ENCODE peak calls at places on chromosomes 2 and 18, in five cellular contexts. One of them, this sample, is unnamed.

GRCh38 chr18:27581261-27581904 is 396.3 kb upstream of the CHST9 start:
- DNase-seq in AG04449: no peak
- DNase-seq in NCI-H82: no peak
- DNase-seq in choroid plexus epithelial cell: peak; percentile 76
- DNase-seq in aorta: no peak
- DNase-seq in this sample: no peak

GRCh38 chr18:70332694-70333093 is 43.8 kb downstream of the SOCS6 start:
- DNase-seq in AG04449: peak; percentile 33
- DNase-seq in NCI-H82: no peak
- DNase-seq in choroid plexus epithelial cell: peak; percentile 45
- DNase-seq in aorta: no peak
- DNase-seq in this sample: no peak

GRCh38 chr2:203438528-203438927 is 96.6 kb downstream of the RAPH1 start:
- DNase-seq in NCI-H82: no peak
- DNase-seq in AG04449: no peak
- DNase-seq in choroid plexus epithelial cell: peak; percentile 27
- DNase-seq in aorta: no peak
- DNase-seq in this sample: no peak

GRCh38 chr2:201642579-201643215 is 606 bp downstream of the TMEM237 start:
- DNase-seq in aorta: peak; percentile 88
- DNase-seq in NCI-H82: peak; percentile 92
- DNase-seq in choroid plexus epithelial cell: peak; percentile 76
- DNase-seq in AG04449: no peak
- DNase-seq in this sample: peak; percentile 87

GRCh38 chr2:167293172-167293781 is 405.0 kb downstream of the XIRP2 start:
- DNase-seq in choroid plexus epithelial cell: peak; percentile 50
- DNase-seq in aorta: peak; percentile 45
- DNase-seq in AG04449: no peak
- DNase-seq in NCI-H82: peak; percentile 67
- DNase-seq in this sample: peak; percentile 33

GRCh38 chr2:157792345-157793052 is 83.6 kb downstream of the ACVR1 start:
- DNase-seq in AG04449: peak; percentile 54
- DNase-seq in NCI-H82: no peak
- DNase-seq in choroid plexus epithelial cell: peak; percentile 53
- DNase-seq in aorta: no peak
- DNase-seq in this sample: peak; percentile 16

GRCh38 chr18:67151366-67151765 is 365.2 kb downstream of the DSEL start:
- DNase-seq in NCI-H82: no peak
- DNase-seq in AG04449: no peak
- DNase-seq in aorta: no peak
- DNase-seq in choroid plexus epithelial cell: no peak
- DNase-seq in this sample: no peak

GRCh38 chr18:6561029-6561861 is 146.5 kb upstream of the L3MBTL4 start:
- DNase-seq in choroid plexus epithelial cell: peak; percentile 92
- DNase-seq in NCI-H82: peak; percentile 99
- DNase-seq in AG04449: no peak
- DNase-seq in aorta: no peak
- DNase-seq in this sample: no peak

GRCh38 chr18:42436366-42436765 is 481.3 kb downstream of the PIK3C3 start:
- DNase-seq in aorta: no peak
- DNase-seq in AG04449: no peak
- DNase-seq in choroid plexus epithelial cell: no peak
- DNase-seq in NCI-H82: no peak
- DNase-seq in this sample: no peak

GRCh38 chr2:15043336-15044058 is 411.0 kb downstream of the LRATD1 start:
- DNase-seq in choroid plexus epithelial cell: no peak
- DNase-seq in NCI-H82: peak; percentile 77
- DNase-seq in aorta: no peak
- DNase-seq in AG04449: no peak
- DNase-seq in this sample: no peak

This sample was measured in ACHN.